ENCODE peak calls at places on chromosomes 7 and 10, in nine cellular contexts. Y, Q, D, R, P, A, S, M and O are unnamed samples.

GRCh38 chr7:110620336-110620735 is 470.6 kb upstream of the LRRN3 start:
- DNase-seq in M (no peak), Y (no peak), A (no peak), S (no peak), Q (no peak), P (no peak), R (no peak), D (no peak), O (no peak)

GRCh38 chr7:64997927-64998391 is 7.1 kb upstream of the ZNF117 start:
- DNase-seq in R (no peak), S (no peak), Y (no peak), M (peak; percentile 32), Q (no peak), A (no peak), P (peak; percentile 90), D (peak; percentile 71), O (peak; percentile 67)

GRCh38 chr10:129096340-129096984 is 370.6 kb upstream of the MGMT start:
- DNase-seq in A (no peak), R (no peak), D (peak; percentile 40), Y (no peak), P (peak; percentile 95), M (peak; percentile 48), S (peak; percentile 60), Q (no peak), O (peak; percentile 97)

GRCh38 chr10:49080071-49080470 is 35.3 kb downstream of the VSTM4 start:
- DNase-seq in Y (no peak), A (no peak), S (no peak), M (peak; percentile 28), R (peak; percentile 45), D (no peak), Q (peak; percentile 9), P (peak; percentile 59), O (peak; percentile 36)

GRCh38 chr7:129452589-129453231 is 18.5 kb downstream of the STRIP2 start:
- DNase-seq in Y (no peak), M (no peak), Q (no peak), R (no peak), P (no peak), D (no peak), S (no peak), A (no peak), O (no peak)

GRCh38 chr10:111539246-111539645 is 462.4 kb downstream of the ADRA2A start:
- DNase-seq in S (no peak), A (no peak), R (no peak), Q (no peak), D (no peak), P (no peak), Y (no peak), M (no peak), O (no peak)

GRCh38 chr7:12557282-12557681 is 13.2 kb upstream of the SCIN start:
- DNase-seq in R (no peak), Q (no peak), M (peak; percentile 12), P (peak; percentile 4), Y (no peak), D (no peak), A (no peak), S (no peak), O (no peak)

GRCh38 chr10:70540789-70541360 is 61.7 kb downstream of the PRF1 start:
- DNase-seq in S (no peak), Y (no peak), P (no peak), M (no peak), R (no peak), D (no peak), Q (no peak), A (no peak), O (no peak)

GRCh38 chr7:142557971-142558582 is 191.2 kb upstream of the PRSS1 start:
- DNase-seq in D (no peak), Q (peak; percentile 63), Y (peak; percentile 56), R (peak; percentile 63), P (peak; percentile 82), M (peak; percentile 36), A (peak; percentile 59), S (no peak), O (no peak)

GRCh38 chr10:105540381-105540780 is 899.3 kb downstream of the SORCS3 start:
- DNase-seq in M (no peak), S (no peak), R (no peak), Q (no peak), A (no peak), D (no peak), Y (no peak), P (no peak), O (no peak)

GRCh38 chr10:123879596-123880257 is 11.9 kb downstream of the CPXM2 start:
- DNase-seq in M (no peak), P (no peak), Q (peak; percentile 66), Y (no peak), R (no peak), A (no peak), S (no peak), D (no peak), O (no peak)

GRCh38 chr7:139771001-139771956 is 6.5 kb downstream of the HIPK2 start:
- DNase-seq in M (peak; percentile 35), Y (no peak), Q (no peak), D (no peak), S (no peak), P (peak; percentile 96), A (peak; percentile 37), R (no peak), O (peak; percentile 93)

GRCh38 chr7:23971031-23971430 is 261.0 kb downstream of the STK31 start:
- DNase-seq in Q (no peak), R (no peak), S (no peak), A (no peak), M (peak; percentile 42), D (no peak), P (no peak), Y (no peak), O (no peak)

DNA sequence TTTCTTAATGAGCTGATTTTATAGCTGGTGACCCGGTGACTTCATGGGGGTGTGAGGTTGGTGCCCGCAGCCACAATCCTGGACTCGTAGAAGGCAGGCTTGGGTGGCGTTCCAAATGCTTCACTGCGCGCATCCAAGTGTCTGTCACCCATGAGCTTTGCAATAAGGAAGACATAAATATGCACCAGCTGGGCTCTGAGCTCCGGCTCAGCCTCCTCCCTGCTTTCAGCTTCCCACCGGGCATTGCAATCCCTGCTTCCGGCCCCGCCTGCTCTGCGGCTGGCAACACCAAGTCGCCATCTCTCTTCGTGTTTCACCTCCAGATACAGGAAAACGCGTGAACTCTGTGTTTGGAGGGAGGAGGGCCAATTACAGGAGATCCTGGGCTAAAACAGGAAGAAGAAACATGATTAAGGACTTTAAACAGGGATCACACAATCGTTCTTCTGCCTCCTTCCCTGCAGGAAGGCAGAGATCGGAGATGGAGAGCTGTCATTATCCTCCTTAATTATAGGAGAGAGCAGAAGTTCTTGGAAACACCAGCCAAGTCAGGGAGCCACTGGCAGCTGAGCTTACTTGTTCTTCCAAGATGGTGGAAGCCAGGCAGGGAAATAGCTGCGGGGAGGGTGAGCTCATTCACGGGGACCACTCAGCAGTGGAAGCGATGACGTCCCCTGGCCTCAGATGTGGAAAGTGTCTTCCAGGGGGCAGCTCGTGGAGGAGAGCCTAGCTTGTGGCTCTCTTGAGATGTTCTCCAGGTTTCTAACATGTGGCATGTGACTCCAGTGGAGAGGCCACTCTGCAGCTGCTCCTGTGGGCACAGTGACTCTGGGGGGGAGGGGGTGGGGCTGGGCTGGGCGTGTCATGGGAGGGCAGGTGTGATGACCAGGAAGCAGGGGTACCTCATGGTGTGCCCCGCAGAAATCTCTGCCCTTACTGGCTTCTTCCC is 134.9 kb downstream of the CAMK1D start:
- DNase-seq in A (peak; percentile 78), D (no peak), R (no peak), Q (peak; percentile 22), S (peak; percentile 66), Y (no peak), M (peak; percentile 36), P (no peak), O (no peak)
- H3K4me3 ChIP-seq in A (peak overlapping the region; percentile 58), D (no peak overlapping the region), R (no peak overlapping the region), Q (no peak overlapping the region), S (peak overlapping the region; percentile 25), Y (no peak overlapping the region), M (peak overlapping the region; percentile 43), P (no peak overlapping the region), O (no peak overlapping the region)

GRCh38 chr7:93029056-93029455 is 88.7 kb downstream of the SAMD9 start:
- DNase-seq in R (no peak), A (no peak), Q (peak; percentile 50), M (no peak), S (no peak), P (no peak), D (no peak), Y (no peak), O (no peak)

GRCh38 chr7:93026425-93026824 is 91.4 kb downstream of the SAMD9 start:
- DNase-seq in Q (no peak), P (no peak), S (no peak), D (no peak), Y (no peak), A (no peak), R (no peak), M (no peak), O (no peak)

GRCh38 chr7:93028610-93029009 is 89.2 kb downstream of the SAMD9 start:
- DNase-seq in S (no peak), P (no peak), D (no peak), Y (no peak), R (no peak), Q (no peak), M (no peak), A (no peak), O (no peak)

GRCh38 chr7:93025389-93025788 is 92.4 kb downstream of the SAMD9 start:
- DNase-seq in S (no peak), R (no peak), Y (no peak), A (no peak), Q (no peak), D (no peak), M (no peak), P (no peak), O (no peak)

GRCh38 chr7:93027044-93027443 is 90.7 kb downstream of the SAMD9 start:
- DNase-seq in S (no peak), M (no peak), Y (no peak), Q (no peak), A (no peak), D (no peak), P (no peak), R (no peak), O (no peak)
- H3K4me3 ChIP-seq in S (no peak overlapping the region), M (no peak overlapping the region), Y (no peak overlapping the region), Q (no peak overlapping the region), A (no peak overlapping the region), D (no peak overlapping the region), P (no peak overlapping the region), R (no peak overlapping the region), O (no peak overlapping the region)

GRCh38 chr7:155811895-155812761 is at the start of gene SHH:
- DNase-seq in A (no peak), R (no peak), P (no peak), S (no peak), Y (no peak), D (no peak), Q (no peak), M (no peak), O (no peak)
- H3K4me3 ChIP-seq in A (no peak within 1 kb of the TSS), R (no peak within 1 kb of the TSS), P (peak within 1 kb of the TSS; percentile 40), S (no peak within 1 kb of the TSS), Y (no peak within 1 kb of the TSS), D (peak within 1 kb of the TSS; percentile 8), Q (no peak within 1 kb of the TSS), M (peak within 1 kb of the TSS; percentile 24), O (peak within 1 kb of the TSS; percentile 43)

DNA sequence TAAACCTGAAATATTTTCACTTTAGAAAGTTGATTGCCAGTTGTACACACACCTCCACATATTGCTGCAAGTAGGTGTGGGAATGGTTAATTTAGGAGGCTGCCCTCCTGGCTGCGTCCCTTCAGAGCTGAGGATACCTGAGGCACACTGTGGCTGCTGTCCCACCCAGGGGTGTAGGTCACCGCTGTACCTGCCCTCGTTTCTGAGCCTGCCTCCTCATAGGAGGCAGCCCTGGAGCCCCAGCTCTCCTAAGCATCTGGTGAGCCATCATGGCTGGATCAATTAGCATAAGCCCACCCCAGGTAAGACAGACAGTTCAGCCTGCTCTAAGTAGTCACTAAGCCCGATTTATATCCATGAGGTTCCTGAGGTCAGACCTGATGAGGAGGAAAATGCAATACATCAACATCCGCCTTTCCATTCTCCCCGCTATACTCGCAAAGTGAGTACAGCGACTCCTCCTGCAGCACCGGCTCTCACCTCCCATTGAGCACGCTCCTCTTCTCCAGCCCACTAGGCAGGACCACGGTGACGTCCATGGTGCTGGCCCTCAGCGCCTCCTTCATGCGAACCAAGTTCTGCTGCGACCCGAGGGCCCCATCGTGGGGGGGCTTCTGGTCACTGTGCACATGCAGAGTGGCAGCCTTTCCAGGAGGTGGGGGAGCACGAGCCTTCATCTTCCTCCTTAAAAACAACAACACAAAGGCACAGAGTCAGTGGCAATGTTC is 97.2 kb downstream of the COBL start:
- DNase-seq in A (no peak), Y (no peak), Q (no peak), D (no peak), M (no peak), P (no peak), R (no peak), S (peak; percentile 42), O (no peak)
- H3K4me3 ChIP-seq in A (no peak overlapping the region), Y (no peak overlapping the region), Q (no peak overlapping the region), D (no peak overlapping the region), M (no peak overlapping the region), P (no peak overlapping the region), R (no peak overlapping the region), S (no peak overlapping the region), O (no peak overlapping the region)